ENCODE peak calls at places on chromosomes 5 and 9, in ten cellular contexts. W is AG09309, V is brain microvascular endothelial cell, H is natural killer cell, Z is left ventricle myocardium inferior, P is left lung, I is HFFc6, K is heart right ventricle, A is RWPE2, B is ovary. C is an unnamed sample.

GRCh38 chr5:73153513-73153912 is 19.5 kb upstream of the TMEM174 start:
- DNase-seq in I (no peak), P (no peak), A (no peak), Z (no peak), K (no peak), W (no peak), V (no peak), B (no peak), H (no peak), C (no peak)

GRCh38 chr9:111599092-111599947 is at the start of gene PTGR1:
- DNase-seq in P (peak; percentile 90), Z (peak; percentile 85), H (peak; percentile 15), V (peak; percentile 81), K (peak; percentile 90), I (peak; percentile 79), W (peak; percentile 54), B (peak; percentile 83), A (peak; percentile 84), C (peak; percentile 78)

GRCh38 chr9:121201045-121201737 is 478 bp downstream of the RAB14 start:
- DNase-seq in B (no peak), V (no peak), H (peak; percentile 57), P (peak; percentile 40), Z (peak; percentile 53), K (no peak), A (no peak), W (no peak), I (no peak), C (peak; percentile 15)

GRCh38 chr5:177453852-177454396 is 7.3 kb downstream of the PRR7 start:
- DNase-seq in A (no peak), W (no peak), I (no peak), K (no peak), V (no peak), B (no peak), Z (no peak), P (no peak), H (peak; percentile 45), C (no peak)

GRCh38 chr5:43036856-43037711 is 3.0 kb downstream of the ANXA2R start:
- DNase-seq in A (no peak), H (no peak), I (no peak), V (peak; percentile 43), B (no peak), W (no peak), K (peak; percentile 34), Z (no peak), P (no peak), C (no peak)

GRCh38 chr9:100074093-100074492 is 24.7 kb downstream of the ERP44 start:
- DNase-seq in K (no peak), B (no peak), P (no peak), I (no peak), W (no peak), V (no peak), A (no peak), H (no peak), Z (no peak), C (no peak)

GRCh38 chr5:159800131-159800830 is 116.0 kb upstream of the ADRA1B start:
- DNase-seq in Z (no peak), H (no peak), V (no peak), K (no peak), I (no peak), P (no peak), W (no peak), B (no peak), A (no peak), C (no peak)

GRCh38 chr9:136052433-136052880 is 42.6 kb downstream of the NACC2 start:
- DNase-seq in W (no peak), A (peak; percentile 71), P (no peak), B (peak; percentile 28), I (peak; percentile 12), Z (no peak), H (no peak), V (no peak), K (no peak), C (no peak)

GRCh38 chr5:120368923-120369715 is 95.0 kb upstream of the PRR16 start:
- DNase-seq in W (no peak), V (no peak), B (no peak), H (no peak), K (no peak), Z (no peak), P (no peak), A (peak; percentile 77), I (no peak), C (no peak)

GRCh38 chr5:169389318-169389717 is 88.4 kb upstream of the SLIT3 start:
- DNase-seq in I (no peak), W (no peak), H (no peak), V (no peak), P (no peak), A (no peak), Z (no peak), K (no peak), B (no peak), C (no peak)

GRCh38 chr5:169390265-169390664 is 89.3 kb upstream of the SLIT3 start:
- DNase-seq in W (no peak), K (no peak), H (no peak), B (no peak), P (no peak), V (no peak), Z (no peak), I (no peak), A (no peak), C (no peak)

GRCh38 chr5:169395136-169395535 is 94.2 kb upstream of the SLIT3 start:
- DNase-seq in K (no peak), Z (no peak), W (no peak), I (no peak), V (no peak), B (no peak), P (no peak), H (no peak), A (no peak), C (no peak)

GRCh38 chr5:169394371-169394770 is 93.4 kb upstream of the SLIT3 start:
- DNase-seq in K (no peak), P (no peak), W (no peak), A (no peak), V (no peak), Z (no peak), B (no peak), H (no peak), I (no peak), C (no peak)

GRCh38 chr5:169393907-169394306 is 93.0 kb upstream of the SLIT3 start:
- DNase-seq in I (no peak), B (no peak), H (no peak), Z (no peak), A (no peak), W (no peak), P (no peak), V (no peak), K (no peak), C (no peak)
- TF ChIP-seq CTCF in I (no peak), B (no peak), H (no peak), Z (no peak), A (no peak), W (no peak), P (no peak), V (no peak), K (no peak), C (no peak)

GRCh38 chr5:56638768-56639238 is 176.5 kb upstream of the MAP3K1 start:
- DNase-seq in B (no peak), P (no peak), A (no peak), Z (no peak), W (no peak), K (no peak), V (no peak), I (no peak), H (no peak), C (peak; percentile 40)
- TF ChIP-seq CTCF in B (no peak), P (no peak), A (no peak), Z (no peak), W (no peak), K (no peak), V (no peak), I (no peak), H (no peak), C (no peak)

DNA sequence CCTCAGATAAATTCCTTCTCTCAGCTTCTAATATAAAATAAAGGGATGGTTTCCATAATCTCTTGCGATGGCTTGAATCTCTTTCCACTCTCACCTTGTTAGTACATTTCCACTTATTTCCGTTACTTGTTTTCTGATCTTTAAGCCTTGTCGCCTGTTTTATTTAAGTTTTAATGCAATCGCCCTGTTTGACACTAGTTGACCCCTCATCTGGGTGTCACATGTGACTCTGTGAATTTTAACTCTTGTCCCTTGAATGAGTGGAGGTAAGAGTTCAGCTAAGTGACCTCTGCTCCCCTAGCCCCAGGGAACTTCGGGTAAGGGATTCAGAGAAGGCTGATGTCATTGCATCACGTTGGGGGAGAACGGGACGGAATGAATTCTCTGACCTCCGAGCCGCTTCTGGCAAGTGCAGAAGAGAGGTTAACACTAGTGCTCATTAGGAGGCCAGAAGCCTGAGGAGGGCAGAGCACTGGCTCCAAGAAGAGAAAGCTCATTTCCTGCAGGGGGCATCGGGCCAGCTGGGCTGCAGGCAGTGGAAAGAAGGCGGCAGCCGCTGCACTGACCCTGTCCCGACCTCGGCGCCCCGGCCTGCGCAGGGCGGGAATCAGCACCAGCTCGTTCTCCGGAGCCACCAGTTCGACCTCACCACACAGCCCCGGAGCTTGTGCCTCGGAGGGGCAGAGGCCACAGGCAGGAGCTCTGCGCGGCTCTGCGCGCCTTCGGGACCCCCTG is 569 bp downstream of the HINT2 start:
- DNase-seq in P (peak; percentile 67), Z (peak; percentile 75), B (peak; percentile 73), V (no peak), H (no peak), K (peak; percentile 70), A (no peak), W (no peak), I (peak; percentile 58), C (peak; percentile 36)
- TF ChIP-seq CTCF in P (no peak), Z (peak; percentile 39), B (no peak), V (peak; percentile 47), H (no peak), K (peak; percentile 27), A (peak; percentile 29), W (peak; percentile 45), I (peak; percentile 67), C (peak; percentile 4)

GRCh38 chr5:115033861-115034260 is 135.8 kb downstream of the TRIM36 start:
- DNase-seq in Z (no peak), H (no peak), A (no peak), B (no peak), I (peak; percentile 2), K (no peak), W (no peak), P (no peak), V (no peak), C (no peak)
- TF ChIP-seq CTCF in Z (no peak), H (no peak), A (peak; percentile 17), B (no peak), I (peak; percentile 36), K (no peak), W (peak; percentile 2), P (no peak), V (no peak), C (peak; percentile 12)

GRCh38 chr5:172593306-172593705 is 47.8 kb upstream of the NEURL1B start:
- DNase-seq in W (no peak), V (no peak), P (no peak), K (no peak), B (no peak), A (no peak), H (no peak), I (no peak), Z (no peak), C (no peak)
- TF ChIP-seq CTCF in W (no peak), V (no peak), P (no peak), K (no peak), B (no peak), A (no peak), H (no peak), I (no peak), Z (no peak), C (no peak)

C was measured in prostate gland.